ENCODE peak calls at places on chromosome X, in nine cellular contexts. H is epithelial cell of esophagus, X is kidney, C is mesothelial cell of epicardium, R is tibial artery, F is GM12865, Y is HCT116, L is MM.1S, P is astrocyte. Q is an unnamed sample.

GRCh38 chrX:13933352-13933751 is 96.3 kb downstream of the GEMIN8 start:
- DNase-seq in H (peak; percentile 62), X (no peak), C (no peak), R (no peak), F (no peak), Y (no peak), L (no peak), P (no peak), Q (no peak)

GRCh38 chrX:44871114-44871645 is 1.8 kb upstream of the KDM6A start:
- DNase-seq in H (peak; percentile 14), X (peak; percentile 77), C (no peak), R (no peak), F (no peak), Y (no peak), L (no peak), P (no peak), Q (no peak)

GRCh38 chrX:139930923-139931645 is 1.8 kb downstream of the ATP11C start:
- DNase-seq in H (peak; percentile 8), X (no peak), C (no peak), R (no peak), F (peak; percentile 44), Y (no peak), L (peak; percentile 22), P (no peak), Q (peak; percentile 31)

GRCh38 chrX:10589098-10589497 is 31.3 kb downstream of the MID1 start:
- DNase-seq in H (no peak), X (no peak), C (no peak), R (no peak), F (no peak), Y (no peak), L (no peak), P (no peak), Q (no peak)

GRCh38 chrX:39903937-39904336 is 193.8 kb downstream of the BCOR start:
- DNase-seq in H (peak; percentile 75), X (no peak), C (no peak), R (no peak), F (peak; percentile 8), Y (no peak), L (no peak), P (peak; percentile 56), Q (no peak)

GRCh38 chrX:11337292-11338009 is 44.2 kb downstream of the AMELX start:
- DNase-seq in H (no peak), X (no peak), C (no peak), R (no peak), F (no peak), Y (no peak), L (no peak), P (no peak), Q (no peak)

GRCh38 chrX:274904-275475 is 6.2 kb upstream of the PLCXD1 start:
- DNase-seq in H (no peak), X (peak; percentile 74), C (no peak), R (no peak), F (no peak), Y (no peak), L (no peak), P (no peak), Q (no peak)

GRCh38 chrX:9677098-9677739 is 88.4 kb downstream of the GPR143 start:
- DNase-seq in H (peak; percentile 68), X (no peak), C (no peak), R (no peak), F (peak; percentile 89), Y (no peak), L (peak; percentile 80), P (peak; percentile 44), Q (peak; percentile 79)

GRCh38 chrX:135421537-135421931 is 210 bp upstream of the SMIM10L2A start:
- DNase-seq in H (peak; percentile 77), X (peak; percentile 95), C (peak; percentile 82), R (peak; percentile 84), F (peak; percentile 74), Y (peak; percentile 62), L (peak; percentile 73), P (peak; percentile 4), Q (peak; percentile 87)

GRCh38 chrX:69158166-69159040 is 6.8 kb downstream of the PJA1 start:
- DNase-seq in H (peak; percentile 84), X (peak; percentile 86), C (peak; percentile 46), R (peak; percentile 83), F (peak; percentile 61), Y (no peak), L (no peak), P (peak; percentile 61), Q (peak; percentile 58)

GRCh38 chrX:77953708-77954107 is 15.7 kb downstream of the PGAM4 start:
- DNase-seq in H (peak; percentile 4), X (no peak), C (no peak), R (no peak), F (no peak), Y (no peak), L (no peak), P (peak; percentile 46), Q (no peak)

GRCh38 chrX:28854637-28855036 is 267.4 kb downstream of the IL1RAPL1 start:
- DNase-seq in H (no peak), X (no peak), C (no peak), R (no peak), F (no peak), Y (no peak), L (no peak), P (peak; percentile 22), Q (no peak)

GRCh38 chrX:109839694-109840358 is 106.8 kb upstream of the ACSL4 start:
- DNase-seq in H (peak; percentile 30), X (no peak), C (no peak), R (peak; percentile 58), F (no peak), Y (peak; percentile 10), L (no peak), P (peak; percentile 40), Q (no peak)

GRCh38 chrX:151370906-151371305 is 26.1 kb upstream of the VMA21 start:
- DNase-seq in H (peak; percentile 5), X (no peak), C (no peak), R (no peak), F (no peak), Y (no peak), L (no peak), P (no peak), Q (no peak)

GRCh38 chrX:111095974-111096870 is at the start of gene PAK3:
- DNase-seq in H (peak; percentile 58), X (peak; percentile 69), C (peak; percentile 62), R (peak; percentile 82), F (no peak), Y (no peak), L (peak; percentile 15), P (peak; percentile 90), Q (no peak)

DNA sequence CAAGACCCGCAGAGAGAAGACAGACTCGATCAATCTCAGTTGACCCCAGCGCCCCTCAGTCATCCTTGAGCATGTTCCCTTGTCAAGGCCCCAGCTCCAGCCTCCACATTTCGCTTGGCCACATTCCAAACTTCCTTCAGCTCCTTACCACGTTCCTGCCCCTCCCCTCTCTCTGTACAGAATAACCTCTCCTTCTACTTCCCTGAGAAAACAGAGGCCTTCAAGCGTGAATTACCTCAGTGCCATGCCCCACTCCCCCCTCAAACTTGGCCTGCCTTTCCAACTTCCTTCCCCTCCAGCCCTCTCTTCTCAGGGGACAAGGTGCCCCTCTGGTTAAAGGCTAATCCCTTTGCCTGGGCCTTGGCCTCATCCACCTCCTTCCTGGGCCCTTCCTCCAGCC is 3.2 kb upstream of the RIPPLY1 start:
- DNase-seq in H (no peak), X (no peak), C (no peak), R (no peak), F (no peak), Y (no peak), L (no peak), P (no peak), Q (no peak)
- TF ChIP-seq CTCF in H (no peak), X (no peak), C (no peak), R (no peak), F (no peak), Y (no peak), L (no peak), P (no peak), Q (no peak)

DNA sequence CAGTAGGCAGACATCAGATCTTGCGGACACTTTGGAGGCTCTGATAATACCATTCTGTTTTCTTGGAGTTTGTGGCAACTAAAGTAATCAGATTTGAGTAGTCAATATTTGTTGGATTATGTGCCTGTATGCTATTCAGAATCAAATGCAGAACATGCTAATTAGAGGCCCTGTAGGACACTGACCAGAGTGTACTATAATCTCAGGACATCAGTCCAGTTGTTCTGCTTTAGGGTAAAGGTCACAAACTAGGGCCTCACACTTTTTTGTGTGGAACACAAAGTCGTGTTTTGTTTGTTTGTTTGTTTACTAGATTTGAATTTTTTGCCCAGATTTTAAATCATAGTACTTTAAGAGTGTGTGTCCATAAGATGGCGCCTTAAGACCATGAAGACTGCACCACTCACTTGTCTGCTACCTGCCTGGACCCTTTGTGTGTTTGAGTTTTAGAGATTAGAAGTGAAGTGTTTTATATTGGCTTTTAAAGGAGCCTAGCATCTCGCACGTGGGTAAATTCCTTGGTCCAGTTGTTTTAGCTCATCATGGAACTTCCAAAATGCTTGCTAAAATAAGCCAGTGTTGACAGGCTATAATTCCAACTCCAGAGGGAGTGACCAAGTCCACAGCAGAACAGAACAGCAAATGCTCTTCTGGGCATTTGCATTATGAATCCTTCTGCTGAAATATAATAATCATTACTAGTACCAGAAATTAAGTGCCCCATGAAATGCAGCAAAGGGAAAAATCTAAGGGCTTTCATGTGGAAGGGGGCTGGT is 34.7 kb downstream of the IL13RA1 start:
- DNase-seq in H (peak; percentile 5), X (no peak), C (no peak), R (no peak), F (peak; percentile 1), Y (no peak), L (no peak), P (no peak), Q (no peak)
- TF ChIP-seq CTCF in H (peak; percentile 24), X (no peak), C (no peak), R (no peak), F (peak; percentile 4), Y (no peak), L (peak; percentile 22), P (no peak), Q (no peak)

GRCh38 chrX:112513154-112513553 is 166.6 kb downstream of the LHFPL1 start:
- DNase-seq in H (peak; percentile 28), X (no peak), C (no peak), R (no peak), F (no peak), Y (no peak), L (no peak), P (peak; percentile 33), Q (no peak)

GRCh38 chrX:112510629-112511028 is 169.1 kb downstream of the LHFPL1 start:
- DNase-seq in H (no peak), X (no peak), C (no peak), R (no peak), F (no peak), Y (no peak), L (no peak), P (no peak), Q (no peak)

GRCh38 chrX:112512509-112512908 is 167.2 kb downstream of the LHFPL1 start:
- DNase-seq in H (no peak), X (no peak), C (no peak), R (no peak), F (no peak), Y (peak; percentile 0), L (no peak), P (no peak), Q (no peak)
- TF ChIP-seq CTCF in H (no peak), X (no peak), C (no peak), R (no peak), F (no peak), Y (peak; percentile 7), L (no peak), P (no peak), Q (no peak)

DNA sequence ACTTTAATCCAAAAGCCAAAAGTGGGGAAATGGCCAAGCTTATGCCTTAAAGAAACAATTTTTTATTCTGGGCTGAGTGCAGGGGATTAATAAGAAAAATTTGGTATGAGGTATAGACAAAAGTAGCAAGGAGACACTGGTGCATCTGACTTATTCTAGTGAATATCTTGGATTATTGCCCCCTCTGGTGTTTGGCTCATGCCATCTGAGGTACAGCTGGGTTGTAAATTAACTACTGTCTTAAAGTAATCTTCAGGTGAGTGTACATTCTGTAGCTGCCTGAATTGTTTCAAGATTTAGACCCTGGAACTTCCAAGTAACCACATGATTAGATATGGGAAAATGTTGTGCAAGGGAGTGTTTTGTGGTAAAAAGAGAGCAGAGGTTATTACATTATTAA is 988.7 kb downstream of the FAM133A start:
- DNase-seq in H (peak; percentile 2), X (no peak), C (no peak), R (no peak), F (no peak), Y (no peak), L (peak; percentile 37), P (no peak), Q (no peak)
- TF ChIP-seq CTCF in H (no peak), X (no peak), C (no peak), R (no peak), F (no peak), Y (no peak), L (peak; percentile 15), P (no peak), Q (no peak)